ENCODE peak calls at places on chromosomes 3 and 15, in four cellular contexts. A is lower leg skin, H is midbrain, D is Kasumi-1. C is an unnamed sample.

GRCh38 chr3:118213892-118214291 is 820.8 kb downstream of the IGSF11 start:
- DNase-seq in D (no peak), H (no peak), A (no peak), C (no peak)

GRCh38 chr15:89937365-89938355 is 24.9 kb upstream of the ARPIN start:
- DNase-seq in H (no peak), A (no peak), D (no peak), C (no peak)

GRCh38 chr3:170244566-170244965 is 22.3 kb downstream of the PRKCI start:
- DNase-seq in A (no peak), H (no peak), D (no peak), C (no peak)

GRCh38 chr3:79598594-79598993 is 169.2 kb downstream of the ROBO1 start:
- DNase-seq in H (no peak), D (no peak), A (no peak), C (no peak)

GRCh38 chr15:99128411-99128810 is 23.5 kb downstream of the SYNM start:
- DNase-seq in H (no peak), A (no peak), D (no peak), C (no peak)

GRCh38 chr3:121488628-121489027 is 57.2 kb downstream of the POLQ start:
- DNase-seq in D (no peak), A (no peak), H (no peak), C (no peak)

GRCh38 chr3:17759901-17760300 is 17.5 kb upstream of the TBC1D5 start:
- DNase-seq in A (no peak), D (no peak), H (no peak), C (peak)

GRCh38 chr15:98626153-98626552 is 22.2 kb upstream of the IGF1R start:
- DNase-seq in H (no peak), D (no peak), A (no peak), C (no peak)

GRCh38 chr15:75712668-75713337 is at the start of gene CSPG4:
- DNase-seq in D (no peak), A (no peak), H (no peak), C (peak)

C was measured in adipocyte.